ENCODE peak calls at places on chromosomes 13 and 19, in ten cellular contexts. D is CD8-positive, alpha-beta T cell; P is vagina; C is neural progenitor cell; N is heart right ventricle; O is PC-9; W is transverse colon; J is upper lobe of right lung; X is lung; F is A673. U is an unnamed sample.

GRCh38 chr19:44050740-44051653 is 839 bp upstream of the ZNF223 start:
- DNase-seq in D (peak), P (no peak), C (no peak), N (no peak), O (peak), W (peak), J (no peak), X (no peak), F (peak), U (no peak)

GRCh38 chr13:101289764-101290163 is 126.5 kb downstream of the NALCN start:
- DNase-seq in D (no peak), P (no peak), C (peak), N (no peak), O (peak), W (no peak), J (no peak), X (no peak), F (peak), U (no peak)

GRCh38 chr19:15194938-15195337 is 5.9 kb downstream of the NOTCH3 start:
- DNase-seq in D (no peak), P (no peak), C (no peak), N (peak), O (no peak), W (no peak), J (peak), X (no peak), F (no peak), U (no peak)

GRCh38 chr13:47484564-47484963 is 516.5 kb downstream of the SUCLA2 start:
- DNase-seq in D (no peak), P (no peak), C (no peak), N (no peak), O (no peak), W (no peak), J (no peak), X (no peak), F (no peak), U (no peak)

GRCh38 chr13:38262211-38262610 is 87.4 kb upstream of the UFM1 start:
- DNase-seq in D (no peak), P (no peak), C (no peak), N (no peak), O (no peak), W (no peak), J (no peak), X (no peak), F (peak), U (no peak)

GRCh38 chr19:52735734-52736133 is 890 bp upstream of the ZNF611 start:
- DNase-seq in D (no peak), P (no peak), C (peak), N (peak), O (peak), W (peak), J (peak), X (peak), F (no peak), U (peak)

GRCh38 chr13:35961002-35961401 is 170.2 kb downstream of the DCLK1 start:
- DNase-seq in D (no peak), P (no peak), C (no peak), N (no peak), O (no peak), W (no peak), J (no peak), X (no peak), F (no peak), U (no peak)

GRCh38 chr13:33639640-33640080 is 178.3 kb upstream of the RFC3 start:
- DNase-seq in D (no peak), P (no peak), C (no peak), N (no peak), O (no peak), W (no peak), J (no peak), X (no peak), F (no peak), U (no peak)

GRCh38 chr19:10402441-10403038 is 802 bp downstream of the CDC37 start:
- DNase-seq in D (peak), P (no peak), C (peak), N (peak), O (no peak), W (peak), J (no peak), X (no peak), F (peak), U (no peak)

GRCh38 chr19:10335149-10336053 is 2.1 kb upstream of the RAVER1 start:
- DNase-seq in D (no peak), P (no peak), C (no peak), N (no peak), O (no peak), W (no peak), J (no peak), X (no peak), F (no peak), U (no peak)

GRCh38 chr19:5097959-5098623 is 129.2 kb downstream of the KDM4B start:
- DNase-seq in D (no peak), P (no peak), C (no peak), N (no peak), O (no peak), W (no peak), J (no peak), X (no peak), F (no peak), U (no peak)

GRCh38 chr13:98275711-98276171 is 98.7 kb upstream of the RNF113B start:
- DNase-seq in D (no peak), P (no peak), C (no peak), N (no peak), O (no peak), W (no peak), J (no peak), X (no peak), F (no peak), U (no peak)

GRCh38 chr19:58559275-58560006 is 1.0 kb upstream of the UBE2M start:
- DNase-seq in D (peak), P (no peak), C (peak), N (peak), O (no peak), W (peak), J (peak), X (peak), F (peak), U (peak)

GRCh38 chr13:109700176-109700575 is 86.2 kb downstream of the IRS2 start:
- DNase-seq in D (no peak), P (no peak), C (no peak), N (peak), O (peak), W (peak), J (peak), X (peak), F (peak), U (peak)

GRCh38 chr13:20291675-20292074 is 59.6 kb upstream of the GJB6 start:
- DNase-seq in D (no peak), P (no peak), C (no peak), N (no peak), O (no peak), W (no peak), J (no peak), X (no peak), F (no peak), U (no peak)
- TF ChIP-seq CTCF in D (no peak), P (no peak), C (no peak), N (no peak), O (no peak), W (no peak), J (no peak), X (no peak), F (no peak), U (no peak)

DNA sequence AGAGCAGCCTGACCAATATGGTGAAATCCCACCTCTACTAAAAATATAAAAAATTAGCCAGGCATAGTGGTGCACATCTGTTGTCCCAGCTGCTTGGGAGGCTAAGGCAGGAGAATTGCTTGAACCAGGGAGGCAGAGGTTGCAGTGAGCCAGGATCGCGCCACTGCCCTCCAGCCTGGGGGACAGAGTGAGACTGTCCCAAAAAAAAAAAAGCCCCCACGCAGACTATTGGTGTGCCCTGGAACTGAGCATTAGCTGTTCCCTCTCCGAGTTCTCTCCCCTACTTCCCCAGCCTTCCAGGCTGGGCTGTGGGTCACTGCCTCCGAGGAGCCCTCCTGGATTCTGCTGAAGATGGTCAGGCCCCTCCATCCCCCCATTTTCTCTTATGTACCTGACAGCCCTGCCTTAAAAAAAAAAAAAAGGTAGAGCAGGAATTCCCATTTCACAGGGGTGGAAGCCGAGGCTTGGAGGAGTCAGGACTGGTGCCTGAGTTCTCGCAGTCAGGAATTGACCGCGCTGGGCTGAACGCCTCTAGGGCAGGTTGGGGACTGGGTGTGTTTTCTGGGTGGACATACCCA is 1.9 kb downstream of the ADAT3 start:
- DNase-seq in D (no peak), P (no peak), C (no peak), N (no peak), O (no peak), W (no peak), J (no peak), X (no peak), F (no peak), U (no peak)
- H3K27ac ChIP-seq in D (no peak), P (peak), C (no peak), N (no peak), O (no peak), W (peak), J (peak), X (no peak), F (no peak), U (peak)

GRCh38 chr13:24233351-24233901 is 72.9 kb downstream of the SPATA13 start:
- DNase-seq in D (no peak), P (no peak), C (peak), N (no peak), O (no peak), W (no peak), J (no peak), X (no peak), F (peak), U (no peak)
- H3K4me3 ChIP-seq in D (no peak), P (no peak), C (no peak), N (no peak), O (no peak), W (no peak), J (no peak), X (no peak), F (peak), U (no peak)

GRCh38 chr13:94073006-94073744 is 406.3 kb downstream of the DCT start:
- DNase-seq in D (no peak), P (no peak), C (no peak), N (no peak), O (no peak), W (no peak), J (no peak), X (no peak), F (no peak), U (no peak)
- TF ChIP-seq CTCF in D (no peak), P (no peak), C (no peak), N (no peak), O (no peak), W (no peak), J (no peak), X (no peak), F (no peak), U (no peak)

GRCh38 chr19:18440421-18440877 is 2.5 kb upstream of the ISYNA1 start:
- DNase-seq in D (no peak), P (no peak), C (no peak), N (no peak), O (peak), W (no peak), J (no peak), X (no peak), F (peak), U (no peak)
- H3K27ac ChIP-seq in D (no peak), P (no peak), C (no peak), N (peak), O (no peak), W (no peak), J (no peak), X (no peak), F (no peak), U (no peak)

GRCh38 chr13:91409661-91410060 is 11.2 kb downstream of the GPC5 start:
- DNase-seq in D (no peak), P (no peak), C (no peak), N (no peak), O (no peak), W (no peak), J (no peak), X (no peak), F (no peak), U (no peak)
- H3K4me3 ChIP-seq in D (no peak), P (no peak), C (no peak), N (no peak), O (no peak), W (no peak), J (no peak), X (no peak), F (no peak), U (no peak)

U was measured in tibial nerve.